ENCODE peak calls at places on chromosome 3, in nine cellular contexts. Q is myocyte; I is heart left ventricle; L is dorsolateral prefrontal cortex; U is NCI-H345; H is NCI-H187; C is stimulated activated CD8-positive, alpha-beta memory T cell treated with anti-CD3 and anti-CD28 coated beads, Interleukin-15, amount 100 ng/mL, for 4 hours; S is AG20443; X is Karpas-422. N is an unnamed sample.

GRCh38 chr3:124786491-124787241 is 56.4 kb downstream of the UMPS start:
- DNase-seq in H (no peak), C (no peak), S (no peak), U (no peak), I (no peak), X (no peak), Q (no peak), L (no peak), N (peak)

GRCh38 chr3:148238421-148238821 is 459.3 kb upstream of the AGTR1 start:
- DNase-seq in L (no peak), S (no peak), X (no peak), C (no peak), H (no peak), I (no peak), U (peak), Q (peak), N (peak)

GRCh38 chr3:111608378-111608777 is 13.2 kb upstream of the ZBED2 start:
- DNase-seq in U (no peak), X (no peak), S (no peak), Q (no peak), L (no peak), C (no peak), I (no peak), H (no peak), N (no peak)

GRCh38 chr3:140273542-140274195 is 338.7 kb downstream of the CLSTN2 start:
- DNase-seq in Q (no peak), S (no peak), C (no peak), H (no peak), L (no peak), I (no peak), X (no peak), U (no peak), N (no peak)

GRCh38 chr3:48516571-48516970 is 12.6 kb upstream of the SHISA5 start:
- DNase-seq in S (no peak), Q (no peak), C (no peak), H (no peak), X (no peak), I (no peak), L (no peak), U (no peak), N (no peak)

GRCh38 chr3:71583569-71584215 is at the start of gene FOXP1:
- DNase-seq in S (peak), C (peak), L (peak), H (peak), X (peak), Q (peak), U (peak), I (peak), N (peak)

GRCh38 chr3:56691165-56692000 is 8.3 kb upstream of the TASOR start:
- DNase-seq in Q (no peak), S (no peak), X (no peak), H (no peak), C (no peak), U (no peak), L (no peak), I (no peak), N (peak)

GRCh38 chr3:24487325-24488242 is 7.1 kb downstream of the THRB start:
- DNase-seq in X (no peak), L (no peak), H (no peak), Q (no peak), U (no peak), I (no peak), C (no peak), S (no peak), N (no peak)